ENCODE peak calls at places on chromosomes 2 and 18, in eight cellular contexts. One of them, this sample, is unnamed.

GRCh38 chr2:230541934-230542380 is 126.0 kb downstream of the SP100 start:
- DNase-seq in adrenal gland: no peak
- DNase-seq in Peyer's patch: no peak
- DNase-seq in transverse colon: no peak
- DNase-seq in heart left ventricle: no peak
- DNase-seq in K562: no peak
- DNase-seq in stomach: no peak
- DNase-seq in breast epithelium: no peak
- DNase-seq in this sample: no peak

GRCh38 chr18:44130365-44130942 is 550.2 kb upstream of the SETBP1 start:
- DNase-seq in adrenal gland: no peak
- DNase-seq in Peyer's patch: no peak
- DNase-seq in transverse colon: peak
- DNase-seq in heart left ventricle: no peak
- DNase-seq in K562: peak
- DNase-seq in stomach: no peak
- DNase-seq in breast epithelium: no peak
- DNase-seq in this sample: no peak

GRCh38 chr2:218607436-218608115 is at the start of gene PLCD4:
- DNase-seq in adrenal gland: peak
- DNase-seq in Peyer's patch: no peak
- DNase-seq in transverse colon: peak
- DNase-seq in heart left ventricle: peak
- DNase-seq in K562: no peak
- DNase-seq in stomach: no peak
- DNase-seq in breast epithelium: no peak
- DNase-seq in this sample: no peak

GRCh38 chr2:58056201-58056916 is 9.8 kb downstream of the VRK2 start:
- DNase-seq in adrenal gland: no peak
- DNase-seq in Peyer's patch: no peak
- DNase-seq in transverse colon: no peak
- DNase-seq in heart left ventricle: no peak
- DNase-seq in K562: no peak
- DNase-seq in stomach: no peak
- DNase-seq in breast epithelium: no peak
- DNase-seq in this sample: no peak

GRCh38 chr18:62982600-62983251 is 267.4 kb downstream of the PHLPP1 start:
- DNase-seq in adrenal gland: peak
- DNase-seq in Peyer's patch: no peak
- DNase-seq in transverse colon: peak
- DNase-seq in heart left ventricle: peak
- DNase-seq in K562: peak
- DNase-seq in stomach: peak
- DNase-seq in breast epithelium: peak
- DNase-seq in this sample: peak

GRCh38 chr2:223007531-223007930 is 44.5 kb upstream of the KCNE4 start:
- DNase-seq in adrenal gland: no peak
- DNase-seq in Peyer's patch: no peak
- DNase-seq in transverse colon: no peak
- DNase-seq in heart left ventricle: no peak
- DNase-seq in K562: no peak
- DNase-seq in stomach: no peak
- DNase-seq in breast epithelium: no peak
- DNase-seq in this sample: no peak

GRCh38 chr18:78875268-78875997 is 104.2 kb upstream of the SALL3 start:
- DNase-seq in adrenal gland: peak
- DNase-seq in Peyer's patch: no peak
- DNase-seq in transverse colon: peak
- DNase-seq in heart left ventricle: no peak
- DNase-seq in K562: peak
- DNase-seq in stomach: no peak
- DNase-seq in breast epithelium: no peak
- DNase-seq in this sample: no peak

GRCh38 chr18:34592961-34593382 is 117.1 kb upstream of the DTNA start:
- DNase-seq in adrenal gland: peak
- DNase-seq in Peyer's patch: no peak
- DNase-seq in transverse colon: peak
- DNase-seq in heart left ventricle: peak
- DNase-seq in K562: no peak
- DNase-seq in stomach: peak
- DNase-seq in breast epithelium: peak
- DNase-seq in this sample: peak

GRCh38 chr2:24117902-24118301 is 5.2 kb downstream of the PFN4 start:
- DNase-seq in adrenal gland: no peak
- DNase-seq in Peyer's patch: no peak
- DNase-seq in transverse colon: no peak
- DNase-seq in heart left ventricle: no peak
- DNase-seq in K562: no peak
- DNase-seq in stomach: no peak
- DNase-seq in breast epithelium: no peak
- DNase-seq in this sample: no peak

GRCh38 chr18:50870138-50870845 is 8.6 kb upstream of the ME2 start:
- DNase-seq in adrenal gland: no peak
- DNase-seq in Peyer's patch: no peak
- DNase-seq in transverse colon: peak
- DNase-seq in heart left ventricle: no peak
- DNase-seq in K562: no peak
- DNase-seq in stomach: no peak
- DNase-seq in breast epithelium: peak
- DNase-seq in this sample: no peak

DNA sequence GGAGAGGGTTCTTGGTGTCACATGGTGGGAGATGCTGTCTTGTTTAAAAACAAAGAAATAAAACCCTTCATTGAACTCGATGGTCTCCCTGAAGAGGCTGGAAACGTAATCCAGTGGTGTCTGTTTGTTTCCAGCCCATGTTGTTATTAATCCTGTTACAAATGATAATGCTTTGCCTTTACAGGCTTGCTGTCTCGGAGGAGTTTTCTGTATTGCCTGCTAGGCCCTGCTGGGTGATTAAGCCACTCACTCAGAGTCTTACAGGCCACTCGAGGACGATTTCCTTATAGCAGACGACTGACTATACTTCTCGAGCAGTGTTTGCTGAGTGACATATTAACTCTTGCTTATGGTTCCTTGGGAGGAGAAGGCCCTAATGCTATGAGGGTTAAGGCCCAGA is 100.4 kb upstream of the MGAT5 start:
- DNase-seq in adrenal gland: no peak
- DNase-seq in Peyer's patch: no peak
- DNase-seq in transverse colon: no peak
- DNase-seq in heart left ventricle: no peak
- DNase-seq in K562: no peak
- DNase-seq in stomach: no peak
- DNase-seq in breast epithelium: no peak
- DNase-seq in this sample: no peak
- TF ChIP-seq POLR2A in adrenal gland: no peak
- TF ChIP-seq POLR2A in Peyer's patch: no peak
- TF ChIP-seq POLR2A in transverse colon: no peak
- TF ChIP-seq POLR2A in heart left ventricle: no peak
- TF ChIP-seq POLR2A in K562: no peak
- TF ChIP-seq POLR2A in stomach: no peak
- TF ChIP-seq POLR2A in breast epithelium: no peak
- TF ChIP-seq POLR2A in this sample: no peak

DNA sequence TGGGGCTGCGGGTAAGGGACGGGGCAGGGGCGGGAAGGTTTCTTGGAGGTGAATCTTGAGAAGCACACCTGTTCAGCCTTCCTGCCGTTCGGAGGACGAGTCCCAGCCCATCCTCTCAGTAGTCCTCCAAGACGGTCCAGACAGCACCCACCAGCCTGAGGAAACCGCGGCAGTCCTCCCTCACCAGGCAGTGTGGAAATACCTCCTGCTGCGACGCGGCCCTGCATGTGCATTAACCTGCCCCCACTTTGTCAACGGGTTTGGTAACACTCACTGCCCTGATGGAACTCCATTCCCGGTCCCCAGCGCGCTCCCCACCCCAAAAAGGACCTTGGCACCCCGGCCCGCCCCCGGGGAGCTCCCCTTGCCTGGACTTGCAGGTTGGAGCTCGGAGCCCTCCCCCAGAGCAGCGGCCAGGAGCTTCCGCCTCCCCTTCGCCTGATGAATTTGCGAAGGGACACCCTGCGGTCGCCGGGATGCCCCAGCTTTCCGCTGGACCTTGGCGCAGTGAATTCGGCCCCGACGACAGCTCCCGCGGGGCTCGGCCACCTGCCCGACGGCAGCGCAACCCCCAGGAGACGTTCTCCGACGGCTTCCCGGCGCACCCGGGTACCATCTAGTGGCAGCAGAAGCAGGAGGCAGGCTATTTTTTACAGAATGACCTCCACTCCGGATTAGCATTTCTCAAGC is 31.5 kb downstream of the ACVR1C start:
- DNase-seq in adrenal gland: no peak
- DNase-seq in Peyer's patch: peak
- DNase-seq in transverse colon: no peak
- DNase-seq in heart left ventricle: peak
- DNase-seq in K562: no peak
- DNase-seq in stomach: peak
- DNase-seq in breast epithelium: no peak
- DNase-seq in this sample: no peak
- H3K4me3 ChIP-seq in adrenal gland: no peak
- H3K4me3 ChIP-seq in Peyer's patch: peak
- H3K4me3 ChIP-seq in transverse colon: no peak
- H3K4me3 ChIP-seq in heart left ventricle: no peak
- H3K4me3 ChIP-seq in K562: no peak
- H3K4me3 ChIP-seq in stomach: peak
- H3K4me3 ChIP-seq in breast epithelium: peak
- H3K4me3 ChIP-seq in this sample: no peak

DNA sequence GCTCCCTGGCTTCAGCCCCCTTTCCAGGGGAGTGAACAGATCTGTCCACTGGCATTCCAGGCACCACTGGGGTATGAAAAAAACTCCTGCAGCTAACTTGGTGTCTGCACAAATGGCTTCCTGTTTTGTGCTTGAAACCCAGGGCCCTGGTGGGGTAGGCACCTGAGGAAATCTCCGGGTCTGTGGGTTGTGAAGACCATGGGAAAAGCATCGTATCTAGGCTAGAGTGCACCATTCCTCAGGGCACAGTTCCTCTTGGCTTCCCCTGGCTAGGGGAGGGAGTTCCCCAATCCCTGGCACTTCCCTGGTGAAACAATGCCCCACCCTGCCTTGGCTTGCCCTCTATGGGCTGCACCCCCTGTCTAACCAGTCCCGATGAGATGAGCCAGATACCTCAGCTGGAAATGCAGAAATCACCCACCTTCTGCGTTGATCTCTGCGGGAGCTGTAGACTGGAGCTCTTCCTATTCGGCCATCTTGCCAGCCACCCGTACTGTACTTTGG is 34.1 kb downstream of the TFPI start:
- DNase-seq in adrenal gland: no peak
- DNase-seq in Peyer's patch: no peak
- DNase-seq in transverse colon: no peak
- DNase-seq in heart left ventricle: no peak
- DNase-seq in K562: no peak
- DNase-seq in stomach: no peak
- DNase-seq in breast epithelium: no peak
- DNase-seq in this sample: no peak
- TF ChIP-seq POLR2A in adrenal gland: no peak
- TF ChIP-seq POLR2A in Peyer's patch: no peak
- TF ChIP-seq POLR2A in transverse colon: no peak
- TF ChIP-seq POLR2A in heart left ventricle: no peak
- TF ChIP-seq POLR2A in K562: no peak
- TF ChIP-seq POLR2A in stomach: no peak
- TF ChIP-seq POLR2A in breast epithelium: no peak
- TF ChIP-seq POLR2A in this sample: no peak

GRCh38 chr2:180980943-180981898 is 816 bp downstream of the UBE2E3 start:
- DNase-seq in adrenal gland: peak
- DNase-seq in Peyer's patch: no peak
- DNase-seq in transverse colon: peak
- DNase-seq in heart left ventricle: peak
- DNase-seq in K562: no peak
- DNase-seq in stomach: peak
- DNase-seq in breast epithelium: no peak
- DNase-seq in this sample: no peak
- H3K4me3 ChIP-seq in adrenal gland: no peak
- H3K4me3 ChIP-seq in Peyer's patch: peak
- H3K4me3 ChIP-seq in transverse colon: peak
- H3K4me3 ChIP-seq in heart left ventricle: peak
- H3K4me3 ChIP-seq in K562: peak
- H3K4me3 ChIP-seq in stomach: peak
- H3K4me3 ChIP-seq in breast epithelium: peak
- H3K4me3 ChIP-seq in this sample: peak

DNA sequence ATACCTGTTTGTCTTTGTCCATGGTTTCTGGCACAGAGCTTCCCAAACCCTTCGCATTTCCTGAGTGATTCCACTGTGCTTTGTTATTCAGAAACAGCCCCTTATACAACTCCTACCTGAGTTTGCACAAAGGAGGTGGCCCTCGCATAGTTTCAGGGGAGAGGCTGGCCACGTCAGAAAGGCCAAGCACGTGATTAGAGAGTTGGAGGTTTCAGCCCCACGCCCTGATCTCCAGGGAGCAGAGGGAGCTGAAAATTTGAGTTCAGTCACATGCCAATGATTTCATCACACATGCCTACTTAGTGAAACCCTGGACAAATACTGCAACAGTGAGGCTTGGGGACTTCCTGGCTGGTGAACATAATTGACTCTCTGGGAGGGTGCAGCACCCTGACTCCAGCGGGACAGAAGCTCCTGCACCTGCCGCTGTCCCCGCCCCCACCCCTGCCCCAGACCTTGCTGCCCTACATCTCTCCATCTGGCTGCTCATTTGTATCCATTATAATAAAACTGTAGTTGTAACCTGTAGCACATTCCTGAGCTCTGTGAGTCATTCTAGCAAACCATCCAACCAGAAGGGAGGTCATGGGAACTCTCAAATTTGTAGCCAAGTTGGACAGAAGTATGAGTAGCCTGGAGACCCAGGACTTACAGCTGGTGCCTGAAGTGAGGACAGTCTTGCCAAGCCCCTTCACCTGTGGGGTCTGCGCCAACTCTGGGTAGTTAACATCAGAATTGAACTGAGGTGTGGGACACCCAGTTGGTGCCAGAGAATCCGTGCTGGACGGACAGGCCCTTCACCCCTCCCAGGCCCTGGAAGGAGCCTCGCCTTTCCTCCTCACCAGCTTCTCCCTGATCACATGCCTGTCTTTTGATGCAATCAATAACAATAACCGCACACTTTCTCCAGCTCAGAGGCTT is 224.4 kb downstream of the ANAPC1 start:
- DNase-seq in adrenal gland: peak
- DNase-seq in Peyer's patch: no peak
- DNase-seq in transverse colon: peak
- DNase-seq in heart left ventricle: no peak
- DNase-seq in K562: no peak
- DNase-seq in stomach: peak
- DNase-seq in breast epithelium: peak
- DNase-seq in this sample: peak
- TF ChIP-seq POLR2A in adrenal gland: no peak
- TF ChIP-seq POLR2A in Peyer's patch: no peak
- TF ChIP-seq POLR2A in transverse colon: no peak
- TF ChIP-seq POLR2A in heart left ventricle: no peak
- TF ChIP-seq POLR2A in K562: no peak
- TF ChIP-seq POLR2A in stomach: no peak
- TF ChIP-seq POLR2A in breast epithelium: no peak
- TF ChIP-seq POLR2A in this sample: no peak

GRCh38 chr2:105795575-105795934 is 50.8 kb downstream of the NCK2 start:
- DNase-seq in adrenal gland: no peak
- DNase-seq in Peyer's patch: no peak
- DNase-seq in transverse colon: no peak
- DNase-seq in heart left ventricle: no peak
- DNase-seq in K562: no peak
- DNase-seq in stomach: no peak
- DNase-seq in breast epithelium: no peak
- DNase-seq in this sample: no peak
- H3K4me3 ChIP-seq in adrenal gland: no peak
- H3K4me3 ChIP-seq in Peyer's patch: no peak
- H3K4me3 ChIP-seq in transverse colon: no peak
- H3K4me3 ChIP-seq in heart left ventricle: peak
- H3K4me3 ChIP-seq in K562: no peak
- H3K4me3 ChIP-seq in stomach: no peak
- H3K4me3 ChIP-seq in breast epithelium: no peak
- H3K4me3 ChIP-seq in this sample: no peak

GRCh38 chr2:122652670-122653069 is 897.2 kb downstream of the TSN start:
- DNase-seq in adrenal gland: no peak
- DNase-seq in Peyer's patch: no peak
- DNase-seq in transverse colon: no peak
- DNase-seq in heart left ventricle: no peak
- DNase-seq in K562: no peak
- DNase-seq in stomach: no peak
- DNase-seq in breast epithelium: no peak
- DNase-seq in this sample: no peak
- TF ChIP-seq POLR2A in adrenal gland: no peak
- TF ChIP-seq POLR2A in Peyer's patch: no peak
- TF ChIP-seq POLR2A in transverse colon: no peak
- TF ChIP-seq POLR2A in heart left ventricle: no peak
- TF ChIP-seq POLR2A in K562: no peak
- TF ChIP-seq POLR2A in stomach: no peak
- TF ChIP-seq POLR2A in breast epithelium: no peak
- TF ChIP-seq POLR2A in this sample: no peak

This sample was measured in uterus.